ENCODE peak calls at places on chromosomes 5 and 9, in six cellular contexts. F is mesenchymal stem cell, H is IMR-90, T is neuronal stem cell, J is mesendoderm, K is H1. A is an unnamed sample.

GRCh38 chr5:179504600-179505396 is 45.6 kb upstream of the RUFY1 start:
- DNase-seq in H (no peak), K (no peak), F (no peak), J (no peak), T (no peak), A (no peak)

GRCh38 chr5:124182133-124182532 is 564.3 kb downstream of the ZNF608 start:
- DNase-seq in K (no peak), F (no peak), T (no peak), J (no peak), H (no peak), A (no peak)

GRCh38 chr9:135227641-135228251 is 140.3 kb downstream of the OLFM1 start:
- DNase-seq in K (no peak), F (no peak), H (no peak), T (no peak), J (no peak), A (no peak)

GRCh38 chr9:108474356-108474755 is 381.4 kb downstream of the ACTL7B start:
- DNase-seq in J (no peak), T (no peak), K (no peak), F (peak), H (no peak), A (no peak)

GRCh38 chr5:137156175-137156574 is 343.0 kb downstream of the SPOCK1 start:
- DNase-seq in T (no peak), J (peak), H (no peak), K (no peak), F (no peak), A (no peak)

GRCh38 chr9:129656795-129657390 is 8.6 kb upstream of the PRRX2 start:
- DNase-seq in J (no peak), T (no peak), H (peak), K (no peak), F (peak), A (no peak)

GRCh38 chr9:15468113-15468512 is 42.7 kb downstream of the PSIP1 start:
- DNase-seq in F (peak), T (no peak), H (peak), J (no peak), K (no peak), A (no peak)

GRCh38 chr5:178078197-178078995 is 34.9 kb upstream of the N4BP3 start:
- DNase-seq in T (no peak), F (peak), K (no peak), J (no peak), H (peak), A (peak)

GRCh38 chr5:21665525-21665924 is 1187.6 kb downstream of the CDH12 start:
- DNase-seq in K (no peak), F (no peak), T (no peak), J (no peak), H (no peak), A (no peak)

GRCh38 chr5:160303690-160304089 is 8.7 kb downstream of the CCNJL start:
- DNase-seq in J (no peak), K (no peak), T (no peak), F (no peak), H (no peak), A (no peak)

GRCh38 chr5:36236801-36237200 is 4.9 kb downstream of the NADK2 start:
- DNase-seq in K (no peak), F (no peak), H (no peak), T (no peak), J (no peak), A (no peak)

GRCh38 chr9:123871781-123872180 is 58.1 kb downstream of the DENND1A start:
- DNase-seq in K (no peak), T (no peak), J (peak), F (no peak), H (no peak), A (no peak)

GRCh38 chr9:91902465-91903125 is 47.4 kb downstream of the ROR2 start:
- DNase-seq in F (peak), H (peak), T (no peak), J (no peak), K (no peak), A (no peak)

GRCh38 chr5:158028349-158028748 is 169.4 kb upstream of the CLINT1 start:
- DNase-seq in J (no peak), K (no peak), H (no peak), T (no peak), F (no peak), A (no peak)

GRCh38 chr9:121607434-121608248 is 43.8 kb upstream of the DAB2IP start:
- DNase-seq in J (peak), T (no peak), H (peak), F (peak), K (no peak), A (peak)

GRCh38 chr9:76486151-76486550 is 27.2 kb downstream of the GCNT1 start:
- DNase-seq in K (no peak), J (peak), F (no peak), T (no peak), H (peak), A (peak)

GRCh38 chr5:131671994-131672655 is 37.1 kb upstream of the RAPGEF6 start:
- DNase-seq in H (peak), K (no peak), F (peak), J (peak), T (peak), A (no peak)

GRCh38 chr5:169637856-169638190 is 748 bp downstream of the DOCK2 start:
- DNase-seq in K (no peak), T (no peak), H (no peak), F (no peak), J (peak), A (no peak)

GRCh38 chr5:169635933-169636332 is 1.1 kb upstream of the DOCK2 start:
- DNase-seq in H (no peak), F (no peak), K (no peak), J (no peak), T (no peak), A (no peak)

GRCh38 chr5:169637085-169637855 is at the start of gene DOCK2:
- DNase-seq in J (peak), K (peak), H (no peak), F (no peak), T (no peak), A (no peak)

GRCh38 chr5:169634606-169635005 is 2.5 kb upstream of the DOCK2 start:
- DNase-seq in K (no peak), J (no peak), H (no peak), T (no peak), F (no peak), A (no peak)

DNA sequence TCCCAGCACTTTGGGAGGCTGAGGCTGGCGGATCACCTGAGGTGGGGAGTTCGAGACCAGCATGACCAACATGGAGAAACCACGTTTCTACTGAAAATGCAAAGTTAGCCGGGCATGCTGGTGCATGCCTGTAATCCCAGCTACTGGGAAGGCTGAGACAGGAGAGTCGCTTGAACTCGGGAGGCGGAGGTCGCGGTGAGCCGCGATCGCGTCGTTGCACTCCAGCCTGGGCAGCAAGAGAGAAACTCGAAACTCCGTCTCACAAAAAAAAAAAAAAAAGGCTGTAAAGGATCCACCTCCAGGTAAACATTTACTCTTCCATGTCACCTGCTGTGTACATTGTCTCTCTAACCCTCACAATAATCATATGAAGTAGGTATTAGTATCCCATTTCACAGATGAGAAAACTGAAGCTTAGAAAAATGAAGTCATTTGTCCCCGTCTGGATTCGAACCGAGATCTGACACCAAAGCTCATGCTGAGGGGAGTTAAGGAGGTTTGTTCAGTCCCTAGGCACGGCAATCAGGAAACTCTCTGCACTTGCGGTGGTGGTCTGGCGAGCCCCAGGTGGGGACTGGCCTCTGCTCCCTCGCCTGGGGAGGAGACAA is 494 bp upstream of the DOCK2 start:
- DNase-seq in H (no peak), F (no peak), T (no peak), J (peak), K (no peak), A (no peak)
- H3K4me3 ChIP-seq in H (no peak), F (peak), T (no peak), J (peak), K (peak), A (no peak)

DNA sequence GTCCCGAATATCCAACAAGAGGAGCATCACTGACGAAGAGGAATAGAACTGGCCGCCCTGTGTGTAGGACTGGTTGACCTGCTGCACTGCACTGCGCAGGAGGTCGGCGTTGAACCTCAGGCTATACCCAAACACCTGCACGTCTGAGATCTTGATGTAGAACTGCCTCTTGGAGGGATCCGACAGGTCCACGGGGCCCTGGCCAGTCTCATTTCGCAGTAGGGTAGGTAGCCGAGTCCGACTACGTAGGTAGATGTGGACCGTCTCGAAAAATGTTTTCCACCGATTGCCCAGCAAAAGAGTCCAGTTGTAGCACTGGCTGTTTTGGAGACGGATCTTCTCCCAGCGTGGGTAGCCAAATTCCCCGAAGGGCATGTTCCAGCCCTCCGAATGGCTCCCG is 202.0 kb downstream of the BRINP1 start:
- DNase-seq in F (no peak), H (no peak), J (no peak), K (no peak), T (no peak), A (no peak)
- H4K8ac ChIP-seq in F (no peak), H (no peak), J (no peak), K (no peak), T (no peak), A (no peak)

GRCh38 chr9:33040792-33041458 is 15.9 kb downstream of the DNAJA1 start:
- DNase-seq in H (no peak), T (no peak), F (no peak), J (no peak), K (no peak), A (peak)

GRCh38 chr9:33042528-33042927 is 17.5 kb downstream of the DNAJA1 start:
- DNase-seq in K (no peak), H (no peak), J (no peak), T (no peak), F (no peak), A (no peak)

GRCh38 chr9:33044162-33044673 is 19.1 kb downstream of the DNAJA1 start:
- DNase-seq in J (peak), F (peak), H (peak), K (peak), T (peak), A (peak)

GRCh38 chr9:33044677-33045282 is 19.7 kb downstream of the DNAJA1 start:
- DNase-seq in J (peak), K (no peak), H (no peak), F (no peak), T (peak), A (peak)

GRCh38 chr9:33041459-33042188 is 16.6 kb downstream of the DNAJA1 start:
- DNase-seq in K (no peak), J (no peak), T (no peak), F (peak), H (no peak), A (peak)
- H3K4me3 ChIP-seq in K (no peak), J (no peak), T (no peak), F (no peak), H (no peak), A (no peak)

DNA sequence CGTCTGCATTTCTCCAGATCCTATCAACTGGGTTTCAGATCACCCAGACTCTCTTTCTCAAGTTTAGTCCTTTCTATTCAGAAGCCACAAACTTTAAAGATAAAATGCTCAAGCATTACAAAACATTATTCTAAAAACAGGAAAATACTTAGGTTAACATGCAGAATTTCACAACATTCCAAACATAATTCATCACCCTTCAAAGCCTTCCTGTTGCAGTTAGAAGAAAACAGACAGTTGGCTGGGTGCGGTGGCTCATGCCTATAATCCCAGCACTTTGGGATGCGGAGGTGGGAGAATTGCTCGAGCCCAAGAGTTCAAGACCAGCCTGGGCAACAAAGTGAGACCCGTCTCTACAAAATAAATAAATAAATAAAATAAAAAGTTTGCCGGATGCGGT is 7.7 kb upstream of the OCLN start:
- DNase-seq in H (peak), T (no peak), K (no peak), F (peak), J (peak), A (peak)
- H4K8ac ChIP-seq in H (no peak), T (no peak), K (no peak), F (no peak), J (no peak), A (no peak)

DNA sequence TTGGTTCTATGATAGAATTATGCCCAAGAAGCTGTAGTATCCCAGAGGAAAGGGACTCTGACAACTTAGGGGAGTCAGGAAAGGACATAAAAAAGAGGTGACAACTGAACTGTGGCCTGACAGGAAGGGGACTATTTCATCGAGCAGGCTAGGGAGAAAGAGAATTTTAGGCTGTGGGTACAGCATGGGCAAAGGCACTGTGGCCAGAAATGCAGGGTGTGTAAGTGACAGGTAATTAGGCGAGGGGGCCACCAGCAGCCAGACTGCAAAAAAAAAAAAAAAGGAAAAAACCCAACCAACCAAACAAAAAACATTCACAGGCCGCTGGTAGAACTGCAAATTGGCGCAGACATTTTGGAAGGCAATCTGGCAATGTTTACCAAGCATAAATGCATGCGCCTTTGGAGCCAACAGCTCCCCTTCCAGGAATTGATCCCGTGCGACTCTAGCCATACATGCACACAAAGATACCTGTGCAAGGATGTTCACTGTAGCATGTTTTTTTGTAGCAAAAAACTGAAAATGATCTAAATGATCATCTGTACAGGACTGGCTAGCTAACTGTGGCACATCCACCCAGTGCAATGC is 1.0 kb downstream of the EIF4E1B start:
- DNase-seq in F (no peak), T (no peak), J (no peak), H (no peak), K (no peak), A (no peak)
- H3K4me3 ChIP-seq in F (no peak), T (no peak), J (no peak), H (no peak), K (no peak), A (no peak)

GRCh38 chr5:134370871-134371833 is at the start of gene UBE2B:
- DNase-seq in F (peak), K (peak), J (peak), H (peak), T (peak), A (peak)
- H4K8ac ChIP-seq in F (peak), K (peak), J (peak), H (peak), T (no peak), A (peak)

GRCh38 chr9:132978451-132979087 is at the start of gene GFI1B:
- DNase-seq in F (no peak), J (peak), T (no peak), K (no peak), H (no peak), A (no peak)
- H3K4me3 ChIP-seq in F (no peak), J (no peak), T (no peak), K (peak), H (no peak), A (no peak)

DNA sequence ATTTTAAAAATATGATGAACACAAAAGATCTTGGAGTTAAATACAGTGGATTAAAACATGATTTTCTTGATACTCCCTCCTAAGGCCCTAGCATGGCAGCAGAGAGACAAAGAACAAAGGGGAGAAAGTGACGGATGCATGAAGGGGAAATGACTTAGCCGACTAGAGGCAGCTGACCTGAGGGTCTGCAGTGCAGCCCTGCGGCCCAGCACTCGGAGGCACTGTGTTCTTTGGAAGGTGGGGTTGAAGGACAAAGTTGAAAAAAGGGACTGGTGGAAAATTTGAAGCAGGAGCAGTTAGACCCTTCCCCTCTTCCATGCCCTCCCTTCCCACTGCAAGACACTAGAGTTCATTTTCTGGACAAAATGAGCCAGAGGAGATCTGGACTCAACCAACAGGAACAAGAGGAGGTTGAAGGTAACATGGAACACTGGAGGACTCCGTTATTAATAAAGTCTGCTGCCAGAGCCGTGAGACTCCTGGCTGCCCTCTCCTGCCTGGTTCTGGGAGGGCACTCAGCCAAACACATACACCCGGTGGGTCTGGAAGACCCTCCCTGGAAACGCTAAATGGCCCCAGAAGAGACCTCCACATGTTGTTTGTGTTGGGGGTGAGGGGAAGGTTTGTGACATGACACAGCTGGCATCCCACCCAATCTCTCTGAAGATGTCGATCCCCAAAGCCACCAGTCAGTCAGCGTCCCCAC is 98.1 kb downstream of the JMY start:
- DNase-seq in T (no peak), F (no peak), H (no peak), K (no peak), J (peak), A (no peak)
- H4K8ac ChIP-seq in T (no peak), F (peak), H (no peak), K (no peak), J (no peak), A (no peak)

DNA sequence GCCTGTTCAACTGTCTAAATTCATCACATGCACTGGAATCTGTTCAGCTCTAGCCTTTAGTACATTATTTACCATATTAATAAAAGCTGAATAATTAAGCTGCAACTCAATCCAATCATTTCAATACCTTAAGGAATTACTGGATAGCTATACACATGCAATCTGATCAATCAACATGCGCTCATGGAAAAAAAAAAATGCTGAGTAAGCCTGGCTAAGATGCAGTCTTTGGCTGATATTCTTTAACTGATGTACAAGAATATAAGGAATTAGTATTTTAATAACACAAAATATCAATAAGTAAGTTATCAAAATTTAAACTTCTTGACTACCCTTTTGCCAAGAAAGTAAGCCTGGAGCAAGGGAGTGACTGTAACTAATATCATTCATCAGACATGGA is 15.9 kb downstream of the EFNA5 start:
- DNase-seq in H (no peak), F (no peak), J (no peak), T (no peak), K (no peak), A (no peak)
- H3K4me3 ChIP-seq in H (no peak), F (no peak), J (no peak), T (no peak), K (no peak), A (no peak)